ENCODE peak calls at places on chromosomes 16 and 17, in seven cellular contexts. One of them, this sample, is unnamed.

GRCh38 chr17:58231644-58232043 is 6.7 kb upstream of the LPO start:
- DNase-seq in thoracic aorta: no peak
- DNase-seq in CD14-positive monocyte: no peak
- DNase-seq in testis: no peak
- DNase-seq in PC-9: no peak
- DNase-seq in omental fat pad: no peak
- DNase-seq in SK-N-SH: no peak
- DNase-seq in this sample: no peak

GRCh38 chr16:5034167-5034523 is 410 bp upstream of the NAGPA start:
- DNase-seq in thoracic aorta: no peak
- DNase-seq in CD14-positive monocyte: no peak
- DNase-seq in testis: no peak
- DNase-seq in PC-9: no peak
- DNase-seq in omental fat pad: no peak
- DNase-seq in SK-N-SH: no peak
- DNase-seq in this sample: no peak

GRCh38 chr17:70636517-70637133 is 467.3 kb downstream of the KCNJ2 start:
- DNase-seq in thoracic aorta: no peak
- DNase-seq in CD14-positive monocyte: no peak
- DNase-seq in testis: peak
- DNase-seq in PC-9: no peak
- DNase-seq in omental fat pad: no peak
- DNase-seq in SK-N-SH: peak
- DNase-seq in this sample: no peak

GRCh38 chr17:76585649-76586593 is at the start of gene ST6GALNAC2:
- DNase-seq in thoracic aorta: no peak
- DNase-seq in CD14-positive monocyte: peak
- DNase-seq in testis: peak
- DNase-seq in PC-9: peak
- DNase-seq in omental fat pad: no peak
- DNase-seq in SK-N-SH: peak
- DNase-seq in this sample: peak

GRCh38 chr16:69438465-69438864 is 14.0 kb downstream of the CYB5B start:
- DNase-seq in thoracic aorta: no peak
- DNase-seq in CD14-positive monocyte: no peak
- DNase-seq in testis: no peak
- DNase-seq in PC-9: no peak
- DNase-seq in omental fat pad: no peak
- DNase-seq in SK-N-SH: no peak
- DNase-seq in this sample: no peak

GRCh38 chr17:78391843-78392242 is 13.4 kb downstream of the PGS1 start:
- DNase-seq in thoracic aorta: no peak
- DNase-seq in CD14-positive monocyte: no peak
- DNase-seq in testis: no peak
- DNase-seq in PC-9: peak
- DNase-seq in omental fat pad: no peak
- DNase-seq in SK-N-SH: no peak
- DNase-seq in this sample: no peak

GRCh38 chr17:60947100-60947499 is 269.4 kb downstream of the BCAS3 start:
- DNase-seq in thoracic aorta: no peak
- DNase-seq in CD14-positive monocyte: no peak
- DNase-seq in testis: no peak
- DNase-seq in PC-9: no peak
- DNase-seq in omental fat pad: no peak
- DNase-seq in SK-N-SH: peak
- DNase-seq in this sample: no peak

GRCh38 chr16:56652600-56652999 is 914 bp downstream of the MT1B start:
- DNase-seq in thoracic aorta: no peak
- DNase-seq in CD14-positive monocyte: no peak
- DNase-seq in testis: no peak
- DNase-seq in PC-9: no peak
- DNase-seq in omental fat pad: no peak
- DNase-seq in SK-N-SH: no peak
- DNase-seq in this sample: no peak

GRCh38 chr16:70676571-70677498 is 9.0 kb downstream of the MTSS2 start:
- DNase-seq in thoracic aorta: no peak
- DNase-seq in CD14-positive monocyte: peak
- DNase-seq in testis: no peak
- DNase-seq in PC-9: no peak
- DNase-seq in omental fat pad: no peak
- DNase-seq in SK-N-SH: peak
- DNase-seq in this sample: peak

GRCh38 chr16:84963046-84963445 is 48.3 kb downstream of the ZDHHC7 start:
- DNase-seq in thoracic aorta: no peak
- DNase-seq in CD14-positive monocyte: no peak
- DNase-seq in testis: no peak
- DNase-seq in PC-9: no peak
- DNase-seq in omental fat pad: no peak
- DNase-seq in SK-N-SH: no peak
- DNase-seq in this sample: no peak

GRCh38 chr16:30355954-30356308 is 823 bp upstream of the CD2BP2 start:
- DNase-seq in thoracic aorta: no peak
- DNase-seq in CD14-positive monocyte: no peak
- DNase-seq in testis: no peak
- DNase-seq in PC-9: no peak
- DNase-seq in omental fat pad: no peak
- DNase-seq in SK-N-SH: peak
- DNase-seq in this sample: no peak

GRCh38 chr16:85148959-85149358 is 36.7 kb upstream of the CIBAR2 start:
- DNase-seq in thoracic aorta: no peak
- DNase-seq in CD14-positive monocyte: no peak
- DNase-seq in testis: no peak
- DNase-seq in PC-9: no peak
- DNase-seq in omental fat pad: no peak
- DNase-seq in SK-N-SH: no peak
- DNase-seq in this sample: no peak

GRCh38 chr17:64045176-64045575 is 24.7 kb upstream of the ICAM2 start:
- DNase-seq in thoracic aorta: no peak
- DNase-seq in CD14-positive monocyte: no peak
- DNase-seq in testis: no peak
- DNase-seq in PC-9: no peak
- DNase-seq in omental fat pad: no peak
- DNase-seq in SK-N-SH: no peak
- DNase-seq in this sample: no peak

GRCh38 chr17:17527534-17527933 is 31.3 kb upstream of the RASD1 start:
- DNase-seq in thoracic aorta: no peak
- DNase-seq in CD14-positive monocyte: no peak
- DNase-seq in testis: no peak
- DNase-seq in PC-9: no peak
- DNase-seq in omental fat pad: no peak
- DNase-seq in SK-N-SH: no peak
- DNase-seq in this sample: no peak

GRCh38 chr17:31690118-31690517 is 168.9 kb downstream of the COPRS start:
- DNase-seq in thoracic aorta: no peak
- DNase-seq in CD14-positive monocyte: no peak
- DNase-seq in testis: no peak
- DNase-seq in PC-9: no peak
- DNase-seq in omental fat pad: no peak
- DNase-seq in SK-N-SH: no peak
- DNase-seq in this sample: no peak

GRCh38 chr16:69553332-69553731 is 12.4 kb upstream of the NFAT5 start:
- DNase-seq in thoracic aorta: no peak
- DNase-seq in CD14-positive monocyte: no peak
- DNase-seq in testis: no peak
- DNase-seq in PC-9: no peak
- DNase-seq in omental fat pad: no peak
- DNase-seq in SK-N-SH: no peak
- DNase-seq in this sample: no peak

GRCh38 chr16:68359398-68360191 is 48.8 kb downstream of the PRMT7 start:
- DNase-seq in thoracic aorta: no peak
- DNase-seq in CD14-positive monocyte: no peak
- DNase-seq in testis: no peak
- DNase-seq in PC-9: no peak
- DNase-seq in omental fat pad: no peak
- DNase-seq in SK-N-SH: peak
- DNase-seq in this sample: no peak

GRCh38 chr17:78583091-78583490 is 5.9 kb upstream of the DNAH17 start:
- DNase-seq in thoracic aorta: no peak
- DNase-seq in CD14-positive monocyte: no peak
- DNase-seq in testis: no peak
- DNase-seq in PC-9: no peak
- DNase-seq in omental fat pad: no peak
- DNase-seq in SK-N-SH: peak
- DNase-seq in this sample: no peak

GRCh38 chr17:19596869-19597268 is 51.7 kb upstream of the ALDH3A2 start:
- DNase-seq in thoracic aorta: no peak
- DNase-seq in CD14-positive monocyte: no peak
- DNase-seq in testis: no peak
- DNase-seq in PC-9: no peak
- DNase-seq in omental fat pad: no peak
- DNase-seq in SK-N-SH: no peak
- DNase-seq in this sample: no peak

GRCh38 chr16:81458827-81459598 is 14.4 kb downstream of the CMIP start:
- DNase-seq in thoracic aorta: no peak
- DNase-seq in CD14-positive monocyte: no peak
- DNase-seq in testis: no peak
- DNase-seq in PC-9: no peak
- DNase-seq in omental fat pad: no peak
- DNase-seq in SK-N-SH: no peak
- DNase-seq in this sample: no peak

GRCh38 chr17:32486091-32486700 is 597 bp upstream of the CDK5R1 start:
- DNase-seq in thoracic aorta: peak
- DNase-seq in CD14-positive monocyte: no peak
- DNase-seq in testis: peak
- DNase-seq in PC-9: no peak
- DNase-seq in omental fat pad: peak
- DNase-seq in SK-N-SH: peak
- DNase-seq in this sample: peak

DNA sequence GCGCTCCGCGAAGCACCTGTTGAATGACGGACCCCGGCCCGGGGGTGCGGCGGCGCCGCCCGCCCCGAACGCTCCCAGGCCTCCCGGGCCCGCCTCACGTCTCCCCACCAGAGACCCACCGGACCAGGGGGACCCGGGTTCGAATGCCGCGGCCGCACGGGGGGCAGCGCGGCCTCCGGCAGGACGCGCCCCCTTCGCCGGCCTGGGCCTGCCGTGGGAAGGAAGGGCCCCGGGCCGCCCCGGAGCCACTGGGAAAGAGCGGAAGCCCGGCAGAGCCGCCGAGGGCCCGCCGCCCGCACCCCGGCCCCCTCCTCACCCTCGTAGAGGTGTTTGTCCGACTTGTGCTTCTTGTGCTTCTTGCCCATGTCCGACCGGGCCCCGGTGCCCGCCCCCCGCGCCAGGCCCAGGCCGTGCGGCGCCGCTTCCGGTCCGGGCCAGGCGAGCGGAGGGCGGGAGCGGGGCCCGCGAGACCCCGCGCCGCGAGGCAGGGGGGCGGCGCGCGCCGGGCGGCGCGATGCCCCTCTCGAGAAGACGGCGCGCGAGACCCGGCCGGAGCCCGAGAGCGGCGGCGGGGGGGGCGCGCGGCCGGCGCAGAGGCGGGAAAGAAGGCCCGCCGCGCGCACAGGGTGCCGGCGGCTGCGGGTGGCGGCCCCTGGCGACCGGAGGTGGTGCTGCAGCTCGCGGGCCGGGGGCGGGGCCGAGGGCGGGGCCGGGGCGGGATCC is at the start of gene BRD7:
- DNase-seq in thoracic aorta: no peak
- DNase-seq in CD14-positive monocyte: no peak
- DNase-seq in testis: peak
- DNase-seq in PC-9: peak
- DNase-seq in omental fat pad: no peak
- DNase-seq in SK-N-SH: peak
- DNase-seq in this sample: peak
- TF ChIP-seq CTCF in thoracic aorta: peak
- TF ChIP-seq CTCF in CD14-positive monocyte: no peak
- TF ChIP-seq CTCF in testis: peak
- TF ChIP-seq CTCF in PC-9: no peak
- TF ChIP-seq CTCF in omental fat pad: no peak
- TF ChIP-seq CTCF in SK-N-SH: no peak
- TF ChIP-seq CTCF in this sample: peak

GRCh38 chr16:58850019-58850626 is 116.0 kb upstream of the GOT2 start:
- DNase-seq in thoracic aorta: no peak
- DNase-seq in CD14-positive monocyte: no peak
- DNase-seq in testis: no peak
- DNase-seq in PC-9: no peak
- DNase-seq in omental fat pad: no peak
- DNase-seq in SK-N-SH: no peak
- DNase-seq in this sample: no peak
- TF ChIP-seq CTCF in thoracic aorta: no peak
- TF ChIP-seq CTCF in CD14-positive monocyte: no peak
- TF ChIP-seq CTCF in testis: no peak
- TF ChIP-seq CTCF in PC-9: no peak
- TF ChIP-seq CTCF in omental fat pad: no peak
- TF ChIP-seq CTCF in SK-N-SH: no peak
- TF ChIP-seq CTCF in this sample: no peak

DNA sequence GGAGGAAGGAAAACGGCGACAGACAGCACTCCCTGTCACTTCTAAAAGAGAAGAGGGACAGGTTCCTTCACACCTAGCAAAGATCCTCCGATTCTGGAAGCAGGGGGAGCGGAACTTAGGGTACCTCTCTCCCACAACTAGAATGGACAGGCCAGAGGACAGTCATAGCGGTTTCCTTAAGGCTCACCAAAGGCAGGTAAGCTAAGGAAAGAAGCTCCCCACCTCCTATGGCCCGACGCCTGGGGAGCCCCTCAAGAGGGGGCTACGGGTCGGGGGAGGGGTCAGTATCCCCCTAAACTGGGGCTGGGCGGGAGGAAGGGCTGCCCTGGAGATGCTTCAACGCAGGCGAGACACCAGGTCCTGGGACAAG is 290 bp downstream of the RAB5C start:
- DNase-seq in thoracic aorta: no peak
- DNase-seq in CD14-positive monocyte: no peak
- DNase-seq in testis: no peak
- DNase-seq in PC-9: no peak
- DNase-seq in omental fat pad: no peak
- DNase-seq in SK-N-SH: no peak
- DNase-seq in this sample: no peak
- TF ChIP-seq CTCF in thoracic aorta: no peak
- TF ChIP-seq CTCF in CD14-positive monocyte: no peak
- TF ChIP-seq CTCF in testis: no peak
- TF ChIP-seq CTCF in PC-9: no peak
- TF ChIP-seq CTCF in omental fat pad: no peak
- TF ChIP-seq CTCF in SK-N-SH: no peak
- TF ChIP-seq CTCF in this sample: no peak

GRCh38 chr16:10521681-10522274 is 58.6 kb downstream of the EMP2 start:
- DNase-seq in thoracic aorta: no peak
- DNase-seq in CD14-positive monocyte: no peak
- DNase-seq in testis: peak
- DNase-seq in PC-9: peak
- DNase-seq in omental fat pad: no peak
- DNase-seq in SK-N-SH: peak
- DNase-seq in this sample: no peak
- TF ChIP-seq CTCF in thoracic aorta: peak
- TF ChIP-seq CTCF in CD14-positive monocyte: peak
- TF ChIP-seq CTCF in testis: peak
- TF ChIP-seq CTCF in PC-9: peak
- TF ChIP-seq CTCF in omental fat pad: no peak
- TF ChIP-seq CTCF in SK-N-SH: peak
- TF ChIP-seq CTCF in this sample: peak

GRCh38 chr17:35746956-35747355 is 6.1 kb downstream of the GAS2L2 start:
- DNase-seq in thoracic aorta: no peak
- DNase-seq in CD14-positive monocyte: no peak
- DNase-seq in testis: no peak
- DNase-seq in PC-9: no peak
- DNase-seq in omental fat pad: no peak
- DNase-seq in SK-N-SH: no peak
- DNase-seq in this sample: no peak
- TF ChIP-seq CTCF in thoracic aorta: no peak
- TF ChIP-seq CTCF in CD14-positive monocyte: no peak
- TF ChIP-seq CTCF in testis: no peak
- TF ChIP-seq CTCF in PC-9: no peak
- TF ChIP-seq CTCF in omental fat pad: no peak
- TF ChIP-seq CTCF in SK-N-SH: no peak
- TF ChIP-seq CTCF in this sample: no peak